ENCODE peak calls at places on chromosomes 2 and 18, in eight cellular contexts. W, H, V, U, L, Q, A and R are unnamed samples.

GRCh38 chr2:20052229-20052871 is 922 bp upstream of the LAPTM4A start:
- DNase-seq in W (no peak), H (no peak), V (no peak), U (no peak), L (no peak), Q (peak), A (peak), R (no peak)

GRCh38 chr2:224952942-224953657 is 89.2 kb downstream of the DOCK10 start:
- DNase-seq in W (no peak), H (peak), V (no peak), U (no peak), L (peak), Q (no peak), A (no peak), R (no peak)

GRCh38 chr2:226118471-226119429 is 680.9 kb downstream of the IRS1 start:
- DNase-seq in W (no peak), H (no peak), V (peak), U (peak), L (no peak), Q (peak), A (peak), R (peak)

GRCh38 chr2:12685145-12685544 is 31.6 kb upstream of the TRIB2 start:
- DNase-seq in W (no peak), H (no peak), V (no peak), U (no peak), L (no peak), Q (no peak), A (no peak), R (no peak)

GRCh38 chr18:10299686-10300085 is 154.7 kb upstream of the APCDD1 start:
- DNase-seq in W (no peak), H (no peak), V (no peak), U (no peak), L (no peak), Q (no peak), A (peak), R (no peak)

GRCh38 chr2:39216495-39217191 is 27.1 kb downstream of the CDKL4 start:
- DNase-seq in W (peak), H (peak), V (no peak), U (no peak), L (peak), Q (no peak), A (no peak), R (no peak)

GRCh38 chr2:232533944-232534710 is 5.4 kb upstream of the CHRNG start:
- DNase-seq in W (no peak), H (no peak), V (no peak), U (peak), L (no peak), Q (no peak), A (peak), R (no peak)

GRCh38 chr18:46160050-46160798 is 56.0 kb downstream of the HAUS1 start:
- DNase-seq in W (no peak), H (no peak), V (no peak), U (no peak), L (no peak), Q (no peak), A (no peak), R (no peak)

GRCh38 chr18:10951631-10952544 is 197.5 kb downstream of the PIEZO2 start:
- DNase-seq in W (no peak), H (no peak), V (no peak), U (no peak), L (no peak), Q (no peak), A (no peak), R (no peak)

GRCh38 chr2:95289251-95289650 is 7.9 kb upstream of the KCNIP3 start:
- DNase-seq in W (no peak), H (no peak), V (no peak), U (no peak), L (no peak), Q (no peak), A (no peak), R (no peak)

GRCh38 chr2:227780981-227781630 is 32.5 kb upstream of the CCL20 start:
- DNase-seq in W (peak), H (no peak), V (no peak), U (no peak), L (peak), Q (no peak), A (no peak), R (no peak)

GRCh38 chr18:79786781-79787526 is 10.8 kb upstream of the KCNG2 start:
- DNase-seq in W (no peak), H (no peak), V (no peak), U (peak), L (no peak), Q (no peak), A (peak), R (peak)

GRCh38 chr2:45029215-45029614 is 20.0 kb upstream of the SIX2 start:
- DNase-seq in W (no peak), H (no peak), V (no peak), U (no peak), L (no peak), Q (no peak), A (peak), R (no peak)

GRCh38 chr2:25330273-25330672 is 11.5 kb downstream of the DNMT3A start:
- DNase-seq in W (no peak), H (no peak), V (no peak), U (no peak), L (no peak), Q (no peak), A (no peak), R (no peak)

GRCh38 chr2:24489942-24490673 is 946 bp upstream of the NCOA1 start:
- DNase-seq in W (no peak), H (no peak), V (no peak), U (no peak), L (peak), Q (peak), A (peak), R (peak)

DNA sequence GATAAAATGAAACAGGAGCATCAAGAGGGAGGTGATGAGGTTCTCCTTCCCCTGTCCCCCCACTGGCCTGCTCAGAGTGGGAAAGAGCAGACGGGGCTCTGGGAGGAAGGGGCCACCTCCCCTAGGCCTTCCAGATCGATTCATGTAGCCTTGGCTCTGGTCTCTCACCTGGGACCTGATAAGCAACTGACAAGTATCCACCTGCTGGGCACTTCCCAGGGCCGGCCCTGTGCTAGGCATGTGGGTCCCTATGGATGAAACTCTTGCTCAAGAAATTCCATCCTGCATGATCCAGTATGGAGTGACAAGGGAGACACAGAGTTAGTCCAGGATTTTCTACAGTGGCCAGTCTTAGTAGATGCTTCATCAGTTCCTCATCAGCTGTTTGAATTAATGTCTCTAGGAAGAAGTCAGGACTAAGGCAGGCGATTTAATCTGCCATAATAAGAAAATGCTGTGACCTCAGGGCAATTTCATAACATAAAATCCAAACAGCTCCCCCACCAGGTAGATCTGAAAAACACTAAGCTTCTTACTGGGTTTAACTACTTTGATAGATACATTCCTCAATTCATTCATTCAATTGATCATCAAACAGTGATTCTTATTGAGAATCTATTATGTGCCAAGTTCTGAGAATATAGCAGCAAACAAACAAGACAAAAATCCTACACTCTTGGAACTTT is 44.7 kb upstream of the ZFP36L2 start:
- DNase-seq in W (no peak), H (no peak), V (no peak), U (no peak), L (no peak), Q (no peak), A (no peak), R (no peak)
- TF ChIP-seq CTCF in W (no peak), H (no peak), V (no peak), U (no peak), L (no peak), Q (no peak), A (no peak), R (peak)

DNA sequence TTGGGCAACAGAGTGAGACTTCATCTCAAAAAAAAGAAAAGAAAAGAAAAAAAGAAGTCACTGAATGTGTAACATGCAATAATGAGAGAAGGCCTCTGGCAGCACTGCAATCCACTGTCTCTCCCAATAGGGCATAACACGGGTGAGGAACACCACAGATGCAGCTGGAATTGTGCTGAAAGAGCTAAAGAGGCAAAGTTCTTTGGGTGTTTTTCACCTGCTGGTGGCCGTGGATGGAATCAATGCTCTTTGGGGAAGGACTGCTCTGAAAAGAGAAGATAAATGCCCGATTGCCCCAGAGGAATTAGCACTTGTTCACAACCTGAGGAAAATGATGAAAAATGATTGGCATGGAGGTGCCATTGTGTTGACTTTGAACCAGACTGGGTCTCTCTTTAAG is 31.0 kb upstream of the CYBRD1 start:
- DNase-seq in W (no peak), H (no peak), V (no peak), U (no peak), L (no peak), Q (no peak), A (no peak), R (no peak)
- TF ChIP-seq CTCF in W (no peak), H (no peak), V (no peak), U (no peak), L (no peak), Q (no peak), A (no peak), R (no peak)

GRCh38 chr2:27133905-27134780 is at the start of gene PREB:
- DNase-seq in W (peak), H (peak), V (peak), U (peak), L (peak), Q (peak), A (peak), R (peak)
- TF ChIP-seq CTCF in W (no peak), H (no peak), V (no peak), U (no peak), L (no peak), Q (no peak), A (peak), R (no peak)

GRCh38 chr2:143918465-143918989 is 601.4 kb downstream of the ZEB2 start:
- DNase-seq in W (no peak), H (no peak), V (no peak), U (no peak), L (no peak), Q (no peak), A (no peak), R (no peak)
- TF ChIP-seq CTCF in W (no peak), H (no peak), V (no peak), U (no peak), L (no peak), Q (no peak), A (no peak), R (no peak)

DNA sequence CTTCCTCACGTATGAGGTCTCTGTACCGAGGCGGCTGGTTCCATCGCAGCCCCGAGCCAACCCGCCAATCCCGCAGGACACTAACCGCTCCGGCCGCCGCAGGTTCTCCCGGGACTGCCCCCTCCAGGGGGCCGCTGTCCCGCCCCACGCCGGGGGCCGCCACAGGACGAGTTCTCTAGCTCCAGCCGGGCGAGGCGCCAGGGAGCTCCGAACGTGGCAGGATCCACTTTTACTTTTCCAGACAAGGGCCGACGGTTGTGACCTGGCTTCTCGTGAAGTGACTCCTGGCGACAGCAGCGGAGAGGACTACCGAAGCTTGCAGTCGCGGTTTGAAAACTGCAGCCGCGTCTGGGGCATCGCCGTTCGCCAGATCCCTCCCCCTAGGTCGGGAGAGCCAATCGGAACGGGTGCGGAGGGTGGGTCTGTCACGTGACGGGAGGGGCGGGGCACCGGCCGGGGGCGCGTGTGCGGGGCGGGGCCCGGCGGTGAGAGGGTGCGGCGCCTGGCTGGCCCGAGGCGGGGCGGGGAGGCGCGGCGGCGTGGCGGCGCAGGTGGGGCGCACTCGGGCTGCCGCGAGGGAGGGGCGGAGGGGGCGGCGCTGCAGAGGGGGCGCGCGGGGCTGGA is at the start of gene STK17B:
- DNase-seq in W (peak), H (peak), V (peak), U (peak), L (peak), Q (peak), A (peak), R (peak)
- TF ChIP-seq CTCF in W (no peak), H (no peak), V (no peak), U (no peak), L (no peak), Q (no peak), A (peak), R (no peak)

GRCh38 chr2:80070587-80070986 is 234.0 kb downstream of the LRRTM1 start:
- DNase-seq in W (no peak), H (no peak), V (no peak), U (no peak), L (no peak), Q (no peak), A (no peak), R (no peak)
- TF ChIP-seq CTCF in W (no peak), H (no peak), V (no peak), U (no peak), L (no peak), Q (no peak), A (no peak), R (no peak)

DNA sequence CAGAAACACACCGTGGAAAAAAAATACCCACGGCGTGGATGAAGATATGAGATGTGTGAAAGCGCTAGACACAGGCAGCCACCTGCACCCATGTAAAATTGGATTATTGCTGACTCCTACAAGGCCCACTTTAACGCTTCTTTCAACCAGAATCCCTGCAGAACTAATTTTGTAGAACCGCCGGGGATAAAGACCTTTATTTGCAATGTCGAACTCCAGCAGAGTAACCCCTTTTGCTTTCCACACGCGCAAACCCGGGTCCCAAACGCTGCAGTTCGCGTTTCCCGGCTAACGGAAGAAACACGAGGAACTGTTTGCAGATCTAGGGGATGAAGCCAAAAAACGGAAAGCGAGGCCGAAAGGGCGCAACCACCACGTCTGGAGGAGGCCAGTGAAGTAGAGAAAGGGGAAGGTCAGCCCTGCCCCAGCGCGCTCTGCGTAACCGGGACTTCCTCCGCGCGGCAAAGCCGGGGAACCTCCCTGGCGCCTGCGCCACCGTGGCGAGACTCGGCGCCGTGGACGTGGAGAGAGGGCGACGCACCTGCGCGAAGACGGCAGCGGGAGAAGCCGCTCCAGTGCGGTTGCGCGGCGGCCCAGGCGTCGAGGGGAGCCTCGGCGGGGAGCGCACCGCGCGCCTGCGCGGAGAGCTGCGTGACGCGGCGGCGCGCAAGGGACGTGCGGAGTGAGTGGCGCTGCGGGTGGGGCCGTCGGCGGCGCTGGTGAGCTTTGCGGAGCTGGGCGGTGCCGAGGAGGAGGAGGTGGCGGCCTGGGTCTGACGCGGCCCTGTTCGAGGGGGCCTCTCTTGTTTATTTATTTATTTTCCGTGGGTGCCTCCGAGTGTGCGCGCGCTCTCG is at the start of gene PPP1CB:
- DNase-seq in W (peak), H (peak), V (peak), U (peak), L (peak), Q (peak), A (peak), R (peak)
- TF ChIP-seq CTCF in W (no peak), H (no peak), V (peak), U (peak), L (no peak), Q (peak), A (peak), R (peak)

DNA sequence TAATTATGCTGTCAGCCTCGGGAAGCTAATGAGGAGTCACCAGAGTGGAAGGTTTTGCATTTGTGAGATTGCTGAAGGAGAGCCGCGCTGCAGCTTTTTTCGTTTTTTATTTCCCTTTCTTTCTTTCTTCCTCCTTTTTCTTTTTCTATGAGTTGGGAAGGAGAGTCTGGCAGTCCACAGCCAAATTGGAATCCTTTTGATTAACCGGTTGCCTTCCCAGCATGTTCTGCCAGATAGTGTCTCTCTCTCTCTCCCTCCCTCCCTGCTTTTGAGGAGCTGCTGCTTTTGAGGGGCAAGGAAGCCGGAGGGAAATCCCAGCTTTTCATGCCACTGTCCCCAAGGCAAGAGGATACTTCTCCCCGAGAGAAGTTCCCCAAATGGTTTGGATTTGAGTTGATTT is 82.1 kb downstream of the CDK15 start:
- DNase-seq in W (no peak), H (no peak), V (no peak), U (no peak), L (no peak), Q (no peak), A (no peak), R (no peak)
- TF ChIP-seq CTCF in W (no peak), H (no peak), V (no peak), U (no peak), L (no peak), Q (no peak), A (no peak), R (no peak)

GRCh38 chr2:76268928-76269327 is 558.2 kb upstream of the GCFC2 start:
- DNase-seq in W (no peak), H (no peak), V (no peak), U (no peak), L (no peak), Q (peak), A (peak), R (peak)
- TF ChIP-seq CTCF in W (no peak), H (no peak), V (no peak), U (no peak), L (no peak), Q (no peak), A (no peak), R (no peak)